ENCODE peak calls at places on chromosome 12, in nine cellular contexts. X, Y, S, U, M, J, E, I and L are unnamed samples.

GRCh38 chr12:121513464-121514183 is 67.2 kb downstream of the KDM2B start:
- DNase-seq in X (no peak), Y (no peak), S (peak), U (no peak), M (no peak), J (no peak), E (no peak), I (peak), L (no peak)

GRCh38 chr12:12349711-12350665 is at the start of gene MANSC1:
- DNase-seq in X (no peak), Y (peak), S (peak), U (peak), M (peak), J (peak), E (peak), I (peak), L (peak)

GRCh38 chr12:77239617-77240016 is 174.2 kb upstream of the E2F7 start:
- DNase-seq in X (no peak), Y (no peak), S (no peak), U (no peak), M (no peak), J (no peak), E (no peak), I (no peak), L (no peak)

GRCh38 chr12:120262852-120263724 is 2.4 kb downstream of the PXN start:
- DNase-seq in X (no peak), Y (no peak), S (no peak), U (no peak), M (no peak), J (no peak), E (no peak), I (no peak), L (peak)

GRCh38 chr12:112236786-112237185 is 111.4 kb downstream of the TRAFD1 start:
- DNase-seq in X (no peak), Y (no peak), S (no peak), U (no peak), M (no peak), J (no peak), E (no peak), I (no peak), L (peak)

GRCh38 chr12:103647267-103647666 is 60.2 kb downstream of the STAB2 start:
- DNase-seq in X (no peak), Y (no peak), S (no peak), U (no peak), M (no peak), J (no peak), E (no peak), I (no peak), L (peak)

GRCh38 chr12:51879102-51879501 is 8.8 kb upstream of the ANKRD33 start:
- DNase-seq in X (no peak), Y (no peak), S (no peak), U (no peak), M (no peak), J (no peak), E (no peak), I (no peak), L (no peak)

GRCh38 chr12:114799574-114800487 is 115.9 kb upstream of the TBX3 start:
- DNase-seq in X (no peak), Y (no peak), S (no peak), U (no peak), M (no peak), J (peak), E (no peak), I (peak), L (peak)

GRCh38 chr12:120984351-120984898 is 6.1 kb downstream of the HNF1A start:
- DNase-seq in X (no peak), Y (no peak), S (peak), U (no peak), M (no peak), J (no peak), E (no peak), I (no peak), L (no peak)

GRCh38 chr12:127810026-127810425 is 456.9 kb upstream of the TMEM132C start:
- DNase-seq in X (no peak), Y (no peak), S (no peak), U (no peak), M (no peak), J (no peak), E (no peak), I (no peak), L (peak)

GRCh38 chr12:5269846-5270245 is 162.1 kb upstream of the NTF3 start:
- DNase-seq in X (no peak), Y (no peak), S (no peak), U (no peak), M (no peak), J (no peak), E (no peak), I (no peak), L (no peak)

GRCh38 chr12:100758083-100758482 is 36.5 kb upstream of the ANO4 start:
- DNase-seq in X (no peak), Y (no peak), S (no peak), U (no peak), M (no peak), J (no peak), E (no peak), I (no peak), L (peak)

GRCh38 chr12:68559984-68560822 is 50.5 kb upstream of the RAP1B start:
- DNase-seq in X (no peak), Y (no peak), S (peak), U (no peak), M (no peak), J (no peak), E (no peak), I (peak), L (peak)

GRCh38 chr12:68336754-68337343 is 4.7 kb upstream of the MDM1 start:
- DNase-seq in X (no peak), Y (no peak), S (no peak), U (no peak), M (no peak), J (no peak), E (no peak), I (no peak), L (no peak)

GRCh38 chr12:6058481-6059161 is 65.8 kb downstream of the VWF start:
- DNase-seq in X (no peak), Y (no peak), S (no peak), U (no peak), M (no peak), J (no peak), E (no peak), I (no peak), L (no peak)

GRCh38 chr12:507261-507853 is 47.6 kb downstream of the B4GALNT3 start:
- DNase-seq in X (no peak), Y (no peak), S (no peak), U (no peak), M (no peak), J (no peak), E (no peak), I (peak), L (no peak)

GRCh38 chr12:125188912-125189881 is 124.0 kb downstream of the AACS start:
- DNase-seq in X (no peak), Y (peak), S (no peak), U (no peak), M (no peak), J (no peak), E (no peak), I (peak), L (no peak)

GRCh38 chr12:29698756-29699155 is 85.0 kb downstream of the TMTC1 start:
- DNase-seq in X (no peak), Y (no peak), S (peak), U (no peak), M (no peak), J (no peak), E (no peak), I (no peak), L (no peak)

GRCh38 chr12:77256924-77257323 is 191.6 kb upstream of the E2F7 start:
- DNase-seq in X (no peak), Y (no peak), S (no peak), U (no peak), M (no peak), J (no peak), E (no peak), I (no peak), L (peak)

GRCh38 chr12:117125275-117125613 is 26.0 kb upstream of the TESC start:
- DNase-seq in X (no peak), Y (peak), S (no peak), U (no peak), M (no peak), J (no peak), E (no peak), I (no peak), L (no peak)

GRCh38 chr12:65327207-65328076 is 49.0 kb downstream of the MSRB3 start:
- DNase-seq in X (no peak), Y (no peak), S (no peak), U (no peak), M (no peak), J (no peak), E (no peak), I (no peak), L (peak)

GRCh38 chr12:96985515-96986362 is 78.7 kb downstream of the NEDD1 start:
- DNase-seq in X (peak), Y (no peak), S (peak), U (peak), M (peak), J (peak), E (no peak), I (peak), L (peak)

GRCh38 chr12:102539651-102540553 is 59.5 kb upstream of the IGF1 start:
- DNase-seq in X (no peak), Y (no peak), S (peak), U (no peak), M (no peak), J (no peak), E (no peak), I (no peak), L (peak)

GRCh38 chr12:124594851-124595250 is 27.4 kb upstream of the NCOR2 start:
- DNase-seq in X (no peak), Y (no peak), S (no peak), U (no peak), M (no peak), J (no peak), E (no peak), I (no peak), L (no peak)

GRCh38 chr12:122646568-122647220 is 56.5 kb downstream of the HCAR2 start:
- DNase-seq in X (peak), Y (no peak), S (no peak), U (no peak), M (peak), J (no peak), E (peak), I (no peak), L (peak)

GRCh38 chr12:85975716-85976115 is 101.6 kb downstream of the NTS start:
- DNase-seq in X (no peak), Y (no peak), S (no peak), U (no peak), M (no peak), J (no peak), E (no peak), I (no peak), L (no peak)

GRCh38 chr12:108430245-108430644 is 84.8 kb upstream of the FICD start:
- DNase-seq in X (no peak), Y (no peak), S (no peak), U (no peak), M (no peak), J (no peak), E (no peak), I (no peak), L (peak)

GRCh38 chr12:89756638-89757321 is 48.1 kb upstream of the ATP2B1 start:
- DNase-seq in X (no peak), Y (no peak), S (no peak), U (no peak), M (no peak), J (no peak), E (peak), I (no peak), L (peak)

GRCh38 chr12:88934163-88934747 is 354.0 kb upstream of the KITLG start:
- DNase-seq in X (no peak), Y (no peak), S (no peak), U (no peak), M (no peak), J (no peak), E (no peak), I (no peak), L (no peak)

GRCh38 chr12:68368332-68368731 is 36.2 kb upstream of the MDM1 start:
- DNase-seq in X (no peak), Y (no peak), S (no peak), U (no peak), M (no peak), J (no peak), E (no peak), I (no peak), L (no peak)

GRCh38 chr12:68400231-68400829 is 68.2 kb upstream of the MDM1 start:
- DNase-seq in X (no peak), Y (no peak), S (no peak), U (no peak), M (no peak), J (no peak), E (no peak), I (no peak), L (no peak)

GRCh38 chr12:6295187-6295811 is 15.2 kb upstream of the PLEKHG6 start:
- DNase-seq in X (no peak), Y (no peak), S (peak), U (no peak), M (no peak), J (peak), E (no peak), I (peak), L (peak)

GRCh38 chr12:78473136-78473535 is 391.4 kb upstream of the SYT1 start:
- DNase-seq in X (no peak), Y (peak), S (no peak), U (no peak), M (no peak), J (no peak), E (no peak), I (no peak), L (peak)